ENCODE peak calls at places on chromosomes 11 and 22, in nine cellular contexts. L, P, D, Q, W, K, I, R and O are unnamed samples. For H3K4me1 and H3K27me3, the result is how much of the 10 kb centered on the place peaks cover.

GRCh38 chr11:121927359-121927758 is 188.7 kb downstream of the BLID start:
- DNase-seq in P (no peak), R (no peak), D (no peak), W (no peak), Q (no peak), K (no peak), L (no peak), I (no peak), O (no peak)

GRCh38 chr11:4072668-4073285 is 21.8 kb upstream of the RRM1 start:
- DNase-seq in K (no peak), R (peak), I (peak), Q (no peak), D (peak), L (peak), P (peak), W (no peak), O (no peak)

GRCh38 chr11:117985953-117986887 is at the start of gene IL10RA:
- DNase-seq in D (peak), P (peak), W (peak), L (peak), Q (peak), K (peak), R (peak), I (peak), O (peak)

GRCh38 chr22:38191746-38192474 is 9.9 kb upstream of the MAFF start:
- DNase-seq in P (no peak), W (no peak), I (no peak), L (no peak), D (peak), Q (no peak), R (no peak), K (no peak), O (no peak)

GRCh38 chr11:17386331-17387084 is 2.0 kb downstream of the KCNJ11 start:
- DNase-seq in Q (peak), D (peak), I (peak), K (peak), R (peak), P (no peak), L (peak), W (no peak), O (peak)

GRCh38 chr22:47783433-47784366 is 1021.2 kb downstream of the TBC1D22A start:
- DNase-seq in Q (no peak), L (no peak), K (no peak), D (no peak), R (no peak), P (no peak), I (no peak), W (no peak), O (peak)

GRCh38 chr11:12680246-12680939 is 6.2 kb downstream of the TEAD1 start:
- DNase-seq in I (peak), W (peak), L (peak), K (no peak), P (peak), Q (peak), R (peak), D (peak), O (peak)

GRCh38 chr11:112612283-112612849 is 348.9 kb upstream of the NCAM1 start:
- DNase-seq in Q (no peak), D (no peak), R (no peak), L (no peak), I (peak), W (no peak), K (no peak), P (no peak), O (no peak)

GRCh38 chr11:2662024-2662312 is 37.8 kb downstream of the KCNQ1OT1 start:
- DNase-seq in I (no peak), Q (no peak), L (no peak), K (no peak), W (no peak), P (no peak), D (no peak), R (no peak), O (no peak)
- H3K4me1 ChIP-seq in I (under half), Q (under half), L (under half), K (under half), W (under half), P (under half), D (under half), R (under half), O (under half)

DNA sequence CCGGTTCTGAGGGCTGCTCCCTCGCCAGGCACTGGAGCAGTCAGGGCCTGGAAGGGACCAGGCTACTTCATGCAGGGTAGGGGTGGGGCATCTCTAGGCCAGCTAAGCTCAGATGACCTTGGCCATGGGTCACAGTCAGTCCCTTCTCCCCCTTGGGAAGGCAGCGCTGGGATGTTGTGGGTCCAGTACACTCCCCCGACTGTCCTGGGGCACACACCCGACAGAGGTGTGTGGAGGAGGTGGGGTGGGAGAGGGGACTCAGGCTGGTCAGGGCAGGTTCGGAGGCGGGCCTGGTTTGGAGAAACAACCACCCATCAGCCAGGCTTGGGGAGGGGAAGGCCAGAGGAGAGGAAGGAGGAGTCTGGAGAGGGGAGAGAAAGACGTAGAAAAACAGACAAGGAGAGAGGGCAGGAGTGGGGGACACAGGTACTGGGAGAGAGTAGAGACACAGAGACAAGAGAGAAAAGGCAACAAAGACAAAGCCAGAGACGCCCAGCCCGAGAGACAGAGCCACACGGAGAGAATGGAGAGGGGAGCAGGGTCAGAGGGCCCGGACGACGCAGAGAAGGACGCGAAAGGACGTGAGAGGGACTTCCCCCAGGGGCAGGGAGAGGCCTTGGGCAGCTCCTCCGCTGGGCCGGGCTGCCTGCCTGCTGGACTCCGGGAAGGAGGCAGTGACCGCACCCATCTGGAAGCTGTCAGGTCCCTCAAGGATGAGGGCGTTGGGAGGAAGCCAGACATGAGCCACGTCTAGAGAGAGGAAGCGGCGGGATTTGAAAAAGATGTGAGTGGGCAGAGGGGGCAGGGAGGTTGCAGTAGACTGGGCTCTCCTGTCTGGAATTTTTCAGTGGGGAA is 30.6 kb upstream of the TSKU start:
- DNase-seq in W (peak), I (no peak), Q (peak), K (no peak), D (peak), L (no peak), P (no peak), R (peak), O (peak)
- H3K27ac ChIP-seq in W (peak), I (no peak), Q (no peak), K (no peak), D (no peak), L (no peak), P (no peak), R (no peak), O (no peak)

GRCh38 chr11:2769409-2769778 is 69.6 kb upstream of the KCNQ1OT1 start:
- DNase-seq in I (no peak), P (no peak), W (peak), L (no peak), Q (no peak), R (no peak), D (peak), K (no peak), O (peak)
- H3K27me3 ChIP-seq in I (under half), P (under half), W (under half), L (under half), Q (under half), R (under half), D (under half), K (under half), O (under half)

DNA sequence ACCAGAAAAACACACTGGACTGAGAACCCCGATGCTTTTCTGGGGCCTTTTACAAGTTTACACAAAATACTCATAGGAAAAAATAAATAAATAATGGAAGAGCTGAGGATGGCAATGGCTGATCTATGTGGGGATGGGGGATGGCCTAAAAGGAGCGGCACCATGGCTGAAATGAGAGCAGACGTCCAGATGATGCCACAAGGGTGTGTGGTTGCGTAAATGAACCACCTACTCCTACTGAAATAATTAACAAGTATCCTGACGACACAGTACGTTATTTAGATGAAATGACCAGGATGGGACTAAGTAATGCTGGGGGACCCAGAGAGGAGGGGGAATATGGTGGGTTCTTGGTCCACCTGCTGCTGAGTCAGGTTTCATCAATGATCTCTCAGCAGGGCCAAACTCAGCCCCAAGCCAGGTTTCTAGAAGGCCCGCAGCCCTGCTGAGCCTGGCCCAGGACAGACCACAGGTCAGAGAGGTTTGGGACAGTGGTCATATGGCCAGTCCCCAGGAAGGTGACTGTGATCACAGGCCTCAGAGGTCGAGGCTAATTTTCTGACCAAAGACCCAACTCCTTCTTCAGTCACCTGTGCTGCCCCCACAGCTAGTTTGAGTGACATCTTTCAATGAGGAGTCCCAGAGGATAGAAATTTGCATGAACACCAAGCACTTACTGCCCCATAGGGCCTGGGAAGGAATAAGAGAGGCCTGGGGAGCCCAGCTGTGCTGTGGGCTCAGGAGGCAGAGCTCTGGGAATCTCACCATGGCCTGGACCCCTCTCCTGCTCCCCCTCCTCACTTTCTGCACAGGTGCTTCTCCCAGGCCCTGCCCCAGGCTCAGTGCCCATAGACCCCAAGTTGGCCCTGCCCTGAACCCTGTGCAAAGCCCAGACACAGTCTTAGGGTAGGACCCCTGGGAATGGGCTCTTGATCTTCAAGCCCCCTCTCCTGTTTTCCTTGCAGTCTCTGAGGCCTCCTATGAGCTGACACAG is 76.3 kb upstream of the IGLL5 start:
- DNase-seq in P (no peak), D (no peak), I (no peak), R (no peak), L (no peak), K (no peak), W (no peak), Q (no peak), O (no peak)
- H3K4me1 ChIP-seq in P (under half), D (under half), I (under half), R (under half), L (under half), K (under half), W (under half), Q (under half), O (under half)

GRCh38 chr11:6992457-6993431 is 27.4 kb downstream of the ZNF214 start:
- DNase-seq in R (peak), D (no peak), Q (no peak), L (no peak), P (no peak), K (no peak), I (no peak), W (no peak), O (no peak)
- H3K27ac ChIP-seq in R (peak), D (no peak), Q (peak), L (no peak), P (no peak), K (no peak), I (no peak), W (no peak), O (peak)

DNA sequence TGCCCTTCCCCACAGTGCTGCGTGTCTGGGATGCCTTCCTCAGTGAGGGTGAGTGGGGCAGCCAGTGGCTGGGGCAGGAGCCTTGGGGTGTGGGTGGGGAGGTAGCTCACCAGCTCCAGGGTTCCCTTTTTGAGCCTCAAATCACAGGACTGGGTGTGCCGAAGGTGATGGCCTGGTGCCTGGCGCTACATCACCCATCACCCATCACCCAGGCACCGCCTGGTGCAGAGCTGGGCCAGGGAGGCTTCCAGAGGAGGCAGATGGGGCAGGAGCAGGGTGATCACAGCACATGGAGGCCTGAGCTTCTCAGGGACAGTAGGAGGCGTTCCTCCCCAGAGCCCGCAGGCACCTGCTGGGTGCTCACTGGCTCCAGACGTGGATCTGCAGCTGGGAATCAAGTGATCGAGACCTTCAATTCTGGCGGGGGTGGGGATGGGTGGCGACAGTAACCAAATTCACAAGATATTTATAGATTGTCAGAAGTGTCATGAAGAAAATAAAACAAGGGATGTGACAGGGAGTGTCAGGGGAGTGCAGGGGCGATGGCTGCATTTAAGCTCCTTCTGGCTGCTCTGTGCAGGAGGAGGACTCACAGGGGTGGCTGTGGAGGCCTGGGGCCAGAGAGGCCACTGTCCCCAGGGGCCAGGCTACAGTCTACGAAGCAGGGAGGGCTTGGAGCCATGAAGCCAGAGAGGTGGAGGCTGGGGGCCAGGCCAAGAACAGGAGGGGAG is 3.3 kb downstream of the TBC1D10C start:
- DNase-seq in P (no peak), W (peak), I (no peak), D (no peak), L (no peak), Q (no peak), R (no peak), K (no peak), O (no peak)
- H3K27me3 ChIP-seq in P (under half), W (under half), I (under half), D (under half), L (under half), Q (under half), R (under half), K (under half), O (under half)

DNA sequence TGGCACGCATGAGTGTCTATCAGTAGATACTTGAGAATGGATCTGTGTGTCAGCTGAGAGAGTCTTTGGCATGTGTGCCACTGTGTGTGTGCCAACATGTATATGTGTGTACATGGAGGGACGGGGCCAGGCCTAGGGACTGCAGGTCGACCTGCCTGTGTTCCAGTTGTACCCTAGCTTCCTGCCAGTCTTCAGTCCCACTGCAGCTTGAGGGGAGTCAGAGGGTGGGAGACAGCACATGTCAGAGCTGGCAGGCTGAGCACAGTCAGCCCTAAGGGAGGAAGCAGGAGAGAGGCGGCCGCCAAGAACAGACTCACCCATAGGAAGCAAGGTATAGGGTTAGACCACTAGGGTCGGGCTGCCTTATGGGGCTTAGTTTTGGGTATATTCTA is 5.6 kb downstream of the CLCF1 start:
- DNase-seq in Q (no peak), K (no peak), D (no peak), I (no peak), P (no peak), L (no peak), R (no peak), W (no peak), O (no peak)
- H3K4me1 ChIP-seq in Q (under half), K (under half), D (under half), I (under half), P (under half), L (under half), R (half or more), W (under half), O (under half)

GRCh38 chr11:58880625-58881024 is 36.1 kb upstream of the GLYATL2 start:
- DNase-seq in D (no peak), R (no peak), Q (no peak), W (no peak), K (no peak), P (no peak), L (no peak), I (no peak), O (no peak)
- H3K27ac ChIP-seq in D (no peak), R (no peak), Q (no peak), W (no peak), K (no peak), P (no peak), L (no peak), I (no peak), O (no peak)